ENCODE peak calls at places on chromosomes 13 and 19, in four cellular contexts. E is suprapubic skin, U is uterus, S is A549. N is an unnamed sample.

GRCh38 chr13:59745395-59745788 is 418.3 kb downstream of the DIAPH3 start:
- DNase-seq in E (no peak), U (no peak), S (no peak), N (no peak)

GRCh38 chr13:110062077-110062776 is 244.7 kb downstream of the COL4A1 start:
- DNase-seq in E (no peak), U (no peak), S (no peak), N (no peak)

GRCh38 chr19:46546194-46546896 is 50.7 kb upstream of the PNMA8B start:
- DNase-seq in E (no peak), U (no peak), S (peak), N (no peak)

GRCh38 chr13:57740719-57741118 is 109.2 kb downstream of the PCDH17 start:
- DNase-seq in E (no peak), U (no peak), S (no peak), N (no peak)

GRCh38 chr19:45523642-45524256 is 16.5 kb downstream of the VASP start:
- DNase-seq in E (peak), U (peak), S (peak), N (peak)

GRCh38 chr13:42836930-42837329 is 55.5 kb downstream of the FAM216B start:
- DNase-seq in E (no peak), U (no peak), S (peak), N (no peak)

GRCh38 chr13:24685314-24685713 is 5.1 kb downstream of the ATP12A start:
- DNase-seq in E (no peak), U (no peak), S (no peak), N (no peak)

GRCh38 chr19:28297036-28297435 is 915.9 kb downstream of the UQCRFS1 start:
- DNase-seq in E (no peak), U (no peak), S (no peak), N (peak)

GRCh38 chr19:35116085-35116801 is 620 bp downstream of the FXYD3 start:
- DNase-seq in E (no peak), U (no peak), S (no peak), N (no peak)

GRCh38 chr19:35115538-35115951 is at the start of gene FXYD3:
- DNase-seq in E (no peak), U (no peak), S (no peak), N (no peak)

GRCh38 chr19:35112995-35113693 is 2.5 kb upstream of the FXYD3 start:
- DNase-seq in E (no peak), U (no peak), S (no peak), N (no peak)

GRCh38 chr19:35117017-35117570 is 1.5 kb downstream of the FXYD3 start:
- DNase-seq in E (no peak), U (no peak), S (no peak), N (no peak)

GRCh38 chr19:35114656-35115537 is 726 bp upstream of the FXYD3 start:
- DNase-seq in E (peak), U (peak), S (peak), N (no peak)
- TF ChIP-seq POLR2A in E (no peak), U (no peak), S (no peak), N (no peak)

DNA sequence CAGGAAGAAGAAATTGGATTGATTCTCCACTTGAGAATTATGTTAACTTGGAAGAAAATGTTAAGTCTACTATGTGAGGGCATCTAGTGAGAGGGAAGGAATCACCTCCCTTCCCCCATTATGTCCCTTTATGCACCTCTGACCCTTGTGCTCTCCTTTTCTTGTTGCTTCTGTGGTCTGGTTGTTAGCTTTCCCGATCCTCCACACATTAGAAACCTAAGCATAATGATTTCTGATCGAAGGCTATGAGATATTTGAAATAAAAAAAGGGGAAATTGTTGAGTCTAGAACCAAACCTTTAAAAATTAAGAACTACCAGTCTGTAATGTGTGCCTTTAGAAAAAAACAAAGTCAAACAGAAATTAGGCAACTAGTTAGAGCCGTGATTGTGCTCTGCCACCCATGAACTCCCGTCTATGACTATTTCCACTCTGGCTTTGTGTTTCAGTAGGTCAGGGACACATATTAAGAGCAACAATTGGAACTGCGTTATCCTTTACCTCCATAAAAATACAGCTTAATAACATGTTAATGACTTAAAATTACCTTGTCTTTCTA is 463 bp upstream of the GPC6 start:
- DNase-seq in E (no peak), U (no peak), S (no peak), N (no peak)
- H3K4me3 ChIP-seq in E (peak), U (no peak), S (peak), N (peak)

GRCh38 chr19:8021374-8021773 is 15.9 kb upstream of the ELAVL1 start:
- DNase-seq in E (no peak), U (no peak), S (no peak), N (no peak)

GRCh38 chr19:8020681-8021080 is 15.2 kb upstream of the ELAVL1 start:
- DNase-seq in E (no peak), U (no peak), S (no peak), N (no peak)

GRCh38 chr19:8023371-8023770 is 17.9 kb upstream of the ELAVL1 start:
- DNase-seq in E (no peak), U (no peak), S (no peak), N (no peak)

GRCh38 chr19:8025321-8025720 is 19.9 kb upstream of the ELAVL1 start:
- DNase-seq in E (no peak), U (no peak), S (no peak), N (no peak)

DNA sequence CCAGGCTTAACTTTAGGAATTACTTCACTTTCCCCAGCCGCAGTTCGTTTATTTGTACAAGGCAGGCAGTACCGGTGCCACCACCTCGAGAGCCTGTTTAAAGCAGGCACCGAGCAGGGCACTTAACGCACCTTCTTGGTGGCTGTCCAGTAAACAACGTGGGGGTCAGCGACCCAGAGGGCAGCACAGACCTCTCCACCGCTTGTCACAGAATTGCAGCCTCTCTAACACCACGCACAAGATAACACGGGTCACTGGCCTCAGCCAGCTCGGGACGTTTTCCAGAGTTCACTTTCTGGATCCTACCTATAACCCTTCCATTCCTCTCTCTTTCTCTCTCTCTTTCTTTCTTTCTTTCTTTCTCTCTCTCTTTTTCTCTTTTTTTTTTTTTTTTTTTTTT is 16.8 kb upstream of the ELAVL1 start:
- DNase-seq in E (no peak), U (no peak), S (no peak), N (no peak)
- TF ChIP-seq CTCF in E (no peak), U (no peak), S (no peak), N (no peak)

DNA sequence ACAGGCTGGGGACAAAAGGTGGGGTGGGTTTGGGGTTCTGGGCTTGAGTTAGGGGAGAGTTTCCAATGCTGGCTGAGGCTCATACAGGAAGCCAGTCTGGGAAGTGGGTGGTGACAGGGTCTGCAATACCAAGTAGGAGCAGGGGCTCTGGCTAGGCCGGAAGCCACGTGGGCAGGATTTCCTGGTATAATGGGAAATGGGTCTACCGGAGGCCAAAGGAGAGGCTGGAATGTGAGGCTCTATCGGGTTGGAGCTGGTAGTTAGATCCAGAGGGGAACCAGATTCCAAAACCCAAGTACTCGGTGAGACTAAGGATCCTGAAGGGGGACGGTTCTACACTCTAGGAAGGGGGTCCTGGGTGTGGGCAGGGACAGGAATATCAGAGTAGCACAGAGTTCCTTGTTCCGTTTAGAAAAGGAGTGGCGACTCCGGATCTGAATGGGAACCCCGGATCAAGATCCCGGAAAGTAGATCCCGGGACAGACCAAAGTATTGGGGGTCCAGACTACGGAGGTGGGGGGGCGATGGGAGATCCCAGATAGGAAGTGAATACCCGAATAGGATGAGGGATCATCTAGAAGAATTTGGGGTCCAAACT is 802 bp downstream of the CDC37 start:
- DNase-seq in E (no peak), U (peak), S (no peak), N (no peak)
- TF ChIP-seq POLR2A in E (no peak), U (no peak), S (no peak), N (no peak)

GRCh38 chr19:42287017-42287825 is 14.7 kb upstream of the PRR19 start:
- DNase-seq in E (peak), U (no peak), S (no peak), N (no peak)

GRCh38 chr19:42284641-42285341 is 15.7 kb downstream of the CIC start:
- DNase-seq in E (peak), U (peak), S (no peak), N (no peak)

GRCh38 chr19:42286349-42287016 is 15.4 kb upstream of the PRR19 start:
- DNase-seq in E (peak), U (peak), S (no peak), N (no peak)

GRCh38 chr19:42285546-42285945 is 16.4 kb upstream of the PRR19 start:
- DNase-seq in E (peak), U (no peak), S (peak), N (no peak)

GRCh38 chr19:42285988-42286348 is 16.0 kb upstream of the PRR19 start:
- DNase-seq in E (no peak), U (no peak), S (no peak), N (no peak)
- H3K4me3 ChIP-seq in E (peak), U (no peak), S (no peak), N (peak)

GRCh38 chr13:75636339-75637095 is 387 bp downstream of the LMO7 start:
- DNase-seq in E (no peak), U (peak), S (no peak), N (no peak)
- TF ChIP-seq CTCF in E (no peak), U (no peak), S (no peak), N (no peak)

GRCh38 chr19:43782689-43783231 is 2.0 kb upstream of the KCNN4 start:
- DNase-seq in E (no peak), U (no peak), S (no peak), N (no peak)
- TF ChIP-seq POLR2A in E (no peak), U (no peak), S (no peak), N (no peak)

GRCh38 chr19:50332014-50332263 is 2.8 kb upstream of the KCNC3 start:
- DNase-seq in E (no peak), U (no peak), S (no peak), N (no peak)

GRCh38 chr19:50333235-50333736 is 4.1 kb upstream of the KCNC3 start:
- DNase-seq in E (peak), U (peak), S (peak), N (peak)

GRCh38 chr19:50331187-50332013 is 2.2 kb upstream of the KCNC3 start:
- DNase-seq in E (no peak), U (no peak), S (no peak), N (no peak)

GRCh38 chr19:50333737-50334617 is 4.8 kb upstream of the KCNC3 start:
- DNase-seq in E (no peak), U (peak), S (peak), N (no peak)

GRCh38 chr19:50332264-50333038 is 3.3 kb upstream of the KCNC3 start:
- DNase-seq in E (no peak), U (no peak), S (no peak), N (no peak)
- H3K4me3 ChIP-seq in E (peak), U (no peak), S (peak), N (peak)

GRCh38 chr19:4647676-4648644 is 8.6 kb downstream of the TNFAIP8L1 start:
- DNase-seq in E (no peak), U (peak), S (no peak), N (no peak)
- TF ChIP-seq CTCF in E (no peak), U (no peak), S (no peak), N (no peak)

N was measured in esophagus muscularis mucosa.